ENCODE peak calls at places on chromosomes 7 and 10, in four cellular contexts. One of them, this sample, is unnamed.

GRCh38 chr7:22576941-22577927 is 77.2 kb upstream of the STEAP1B start:
- DNase-seq in astrocyte of the spinal cord: peak
- DNase-seq in tibial artery: peak
- DNase-seq in psoas muscle: no peak
- DNase-seq in this sample: peak

GRCh38 chr10:73233883-73234282 is 13.2 kb downstream of the DNAJC9 start:
- DNase-seq in psoas muscle: no peak
- DNase-seq in tibial artery: no peak
- DNase-seq in astrocyte of the spinal cord: no peak
- DNase-seq in this sample: no peak

GRCh38 chr10:15439381-15439837 is 68.3 kb upstream of the FAM171A1 start:
- DNase-seq in astrocyte of the spinal cord: peak
- DNase-seq in psoas muscle: no peak
- DNase-seq in tibial artery: no peak
- DNase-seq in this sample: no peak

GRCh38 chr7:106108988-106109387 is 3.1 kb downstream of the SYPL1 start:
- DNase-seq in astrocyte of the spinal cord: no peak
- DNase-seq in tibial artery: no peak
- DNase-seq in psoas muscle: no peak
- DNase-seq in this sample: no peak

GRCh38 chr7:51587600-51587999 is 271.0 kb upstream of the COBL start:
- DNase-seq in astrocyte of the spinal cord: no peak
- DNase-seq in tibial artery: no peak
- DNase-seq in psoas muscle: no peak
- DNase-seq in this sample: no peak

GRCh38 chr10:70053212-70053895 is 708 bp downstream of the MACROH2A2 start:
- DNase-seq in psoas muscle: no peak
- DNase-seq in tibial artery: no peak
- DNase-seq in astrocyte of the spinal cord: peak
- DNase-seq in this sample: peak

GRCh38 chr7:155357573-155358041 is 59.9 kb downstream of the INSIG1 start:
- DNase-seq in tibial artery: no peak
- DNase-seq in psoas muscle: peak
- DNase-seq in astrocyte of the spinal cord: no peak
- DNase-seq in this sample: no peak

GRCh38 chr10:119025776-119026175 is 3.7 kb upstream of the NANOS1 start:
- DNase-seq in astrocyte of the spinal cord: no peak
- DNase-seq in tibial artery: peak
- DNase-seq in psoas muscle: no peak
- DNase-seq in this sample: no peak

GRCh38 chr10:75231672-75232581 is 3.8 kb downstream of the COMTD1 start:
- DNase-seq in psoas muscle: no peak
- DNase-seq in astrocyte of the spinal cord: no peak
- DNase-seq in tibial artery: no peak
- DNase-seq in this sample: no peak

GRCh38 chr7:82816272-82816671 is 346.4 kb downstream of the PCLO start:
- DNase-seq in psoas muscle: no peak
- DNase-seq in astrocyte of the spinal cord: no peak
- DNase-seq in tibial artery: no peak
- DNase-seq in this sample: peak

GRCh38 chr7:42164946-42165345 is 72.1 kb downstream of the GLI3 start:
- DNase-seq in tibial artery: no peak
- DNase-seq in psoas muscle: no peak
- DNase-seq in astrocyte of the spinal cord: no peak
- DNase-seq in this sample: no peak

GRCh38 chr7:28181921-28182517 is 1.4 kb upstream of the JAZF1 start:
- DNase-seq in psoas muscle: no peak
- DNase-seq in tibial artery: no peak
- DNase-seq in astrocyte of the spinal cord: no peak
- DNase-seq in this sample: no peak

GRCh38 chr7:133003052-133003910 is 78.6 kb downstream of the CHCHD3 start:
- DNase-seq in astrocyte of the spinal cord: no peak
- DNase-seq in tibial artery: no peak
- DNase-seq in psoas muscle: no peak
- DNase-seq in this sample: no peak

GRCh38 chr10:132397671-132398565 is 918 bp downstream of the PWWP2B start:
- DNase-seq in astrocyte of the spinal cord: peak
- DNase-seq in tibial artery: no peak
- DNase-seq in psoas muscle: peak
- DNase-seq in this sample: peak

GRCh38 chr10:47050618-47051455 is 139.6 kb downstream of the PTPN20 start:
- DNase-seq in tibial artery: peak
- DNase-seq in psoas muscle: no peak
- DNase-seq in astrocyte of the spinal cord: no peak
- DNase-seq in this sample: no peak

DNA sequence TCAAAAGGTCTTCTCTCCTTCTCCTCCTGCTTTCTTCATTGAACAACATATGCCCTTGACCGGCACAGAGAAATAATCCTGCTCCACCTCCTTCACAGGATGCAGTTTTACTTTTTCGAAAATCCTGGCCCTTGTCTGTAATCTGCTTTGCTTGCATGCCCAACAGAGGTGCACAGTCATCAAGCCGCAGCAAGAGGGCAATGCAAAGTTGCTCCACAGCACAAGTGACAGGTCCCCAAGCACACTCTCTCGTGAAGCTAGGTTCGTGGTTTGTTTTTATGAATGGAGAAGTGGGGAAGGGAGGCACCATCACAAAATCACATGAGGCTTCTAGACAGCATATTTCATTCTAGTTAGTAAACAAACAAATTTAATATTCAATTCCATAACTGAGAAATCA is 178.9 kb downstream of the TPK1 start:
- DNase-seq in tibial artery: no peak
- DNase-seq in astrocyte of the spinal cord: no peak
- DNase-seq in psoas muscle: no peak
- DNase-seq in this sample: peak
- TF ChIP-seq CTCF in tibial artery: no peak
- TF ChIP-seq CTCF in astrocyte of the spinal cord: no peak
- TF ChIP-seq CTCF in psoas muscle: no peak
- TF ChIP-seq CTCF in this sample: no peak

GRCh38 chr10:34223658-34224057 is 591.4 kb downstream of the PARD3 start:
- DNase-seq in astrocyte of the spinal cord: no peak
- DNase-seq in tibial artery: no peak
- DNase-seq in psoas muscle: no peak
- DNase-seq in this sample: no peak
- TF ChIP-seq CTCF in astrocyte of the spinal cord: no peak
- TF ChIP-seq CTCF in tibial artery: no peak
- TF ChIP-seq CTCF in psoas muscle: no peak
- TF ChIP-seq CTCF in this sample: peak

GRCh38 chr7:149071641-149072437 is 18.7 kb downstream of the ZNF786 start:
- DNase-seq in astrocyte of the spinal cord: no peak
- DNase-seq in psoas muscle: peak
- DNase-seq in tibial artery: no peak
- DNase-seq in this sample: no peak
- TF ChIP-seq CTCF in astrocyte of the spinal cord: peak
- TF ChIP-seq CTCF in psoas muscle: no peak
- TF ChIP-seq CTCF in tibial artery: no peak
- TF ChIP-seq CTCF in this sample: peak

DNA sequence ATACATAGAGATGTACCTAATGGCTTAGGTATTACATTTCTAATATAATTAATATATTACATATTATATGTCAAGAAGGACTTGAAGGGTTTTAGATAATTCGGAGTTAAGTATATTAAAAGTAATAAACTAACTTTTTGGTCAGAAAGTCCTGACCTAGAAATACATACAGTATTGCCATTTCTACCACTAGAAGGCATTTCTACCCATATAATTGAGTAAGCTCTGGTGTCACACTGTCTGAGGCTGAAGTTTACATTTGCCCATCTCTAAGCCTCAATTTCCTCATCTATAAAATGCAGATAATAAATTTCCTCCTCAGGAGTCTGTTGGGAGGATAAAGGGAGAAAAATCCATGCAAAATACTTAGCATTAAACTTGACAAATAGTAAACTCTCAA is 7.1 kb downstream of the FKBP14 start:
- DNase-seq in astrocyte of the spinal cord: no peak
- DNase-seq in tibial artery: no peak
- DNase-seq in psoas muscle: no peak
- DNase-seq in this sample: no peak
- TF ChIP-seq CTCF in astrocyte of the spinal cord: peak
- TF ChIP-seq CTCF in tibial artery: no peak
- TF ChIP-seq CTCF in psoas muscle: no peak
- TF ChIP-seq CTCF in this sample: no peak

DNA sequence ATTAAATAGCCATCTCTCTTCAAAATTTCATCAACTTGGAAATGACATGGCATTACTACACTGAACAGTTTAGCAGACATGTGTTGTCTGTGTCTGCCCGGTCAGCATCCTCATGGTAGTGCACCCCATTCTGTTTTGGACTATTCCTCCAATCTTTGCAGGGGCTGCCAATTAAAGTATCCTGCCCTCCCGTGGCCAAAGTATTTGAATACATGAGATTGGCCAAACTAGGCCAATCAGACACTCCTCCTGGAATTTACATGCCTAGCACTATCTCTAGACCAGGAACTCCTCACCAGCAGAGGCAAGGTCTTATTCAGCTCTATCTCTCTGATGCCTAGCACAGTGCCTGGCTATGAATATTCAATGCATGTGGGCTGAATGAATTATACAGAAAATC is 4.4 kb downstream of the SHTN1 start:
- DNase-seq in tibial artery: no peak
- DNase-seq in psoas muscle: no peak
- DNase-seq in astrocyte of the spinal cord: no peak
- DNase-seq in this sample: no peak
- TF ChIP-seq CTCF in tibial artery: no peak
- TF ChIP-seq CTCF in psoas muscle: no peak
- TF ChIP-seq CTCF in astrocyte of the spinal cord: no peak
- TF ChIP-seq CTCF in this sample: no peak

DNA sequence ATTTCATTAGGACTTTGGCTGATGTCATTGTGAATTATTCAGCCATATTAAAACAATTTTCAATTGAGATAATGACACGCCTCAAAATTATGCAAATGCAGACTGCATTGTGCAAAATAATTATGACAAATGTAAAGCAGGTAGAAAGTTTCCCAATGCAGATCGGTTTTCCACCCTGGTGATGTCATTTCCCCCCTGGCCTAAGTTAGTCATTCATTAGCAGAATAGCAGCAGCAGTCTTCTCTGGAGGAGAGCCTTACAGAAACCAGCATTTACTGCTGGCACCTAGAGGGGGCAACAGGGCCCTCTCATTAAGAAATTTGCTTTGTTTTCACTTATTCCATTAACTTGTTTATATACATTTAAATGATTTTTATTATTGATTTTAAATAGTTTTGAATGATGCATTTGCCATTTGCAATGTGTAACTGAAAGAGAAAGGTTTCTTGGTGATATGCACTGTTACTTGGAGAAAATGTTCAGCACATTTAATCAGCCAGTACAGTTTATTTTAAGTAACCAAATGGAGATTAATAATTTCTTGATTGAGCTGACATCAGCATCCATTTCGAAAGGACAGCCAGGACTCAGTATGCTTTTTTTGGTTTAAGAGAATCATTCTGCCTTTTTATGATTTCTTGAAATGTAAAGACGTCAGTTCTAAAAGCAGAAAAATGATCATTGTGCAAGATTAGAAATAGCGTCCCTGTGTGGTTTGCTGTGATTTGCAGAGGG is 3.4 kb downstream of the ARID5B start:
- DNase-seq in psoas muscle: no peak
- DNase-seq in astrocyte of the spinal cord: peak
- DNase-seq in tibial artery: no peak
- DNase-seq in this sample: peak
- TF ChIP-seq CTCF in psoas muscle: peak
- TF ChIP-seq CTCF in astrocyte of the spinal cord: peak
- TF ChIP-seq CTCF in tibial artery: no peak
- TF ChIP-seq CTCF in this sample: peak

GRCh38 chr7:95874129-95874528 is 101.8 kb downstream of the DYNC1I1 start:
- DNase-seq in psoas muscle: no peak
- DNase-seq in astrocyte of the spinal cord: no peak
- DNase-seq in tibial artery: no peak
- DNase-seq in this sample: no peak

GRCh38 chr7:95867309-95867708 is 95.0 kb downstream of the DYNC1I1 start:
- DNase-seq in astrocyte of the spinal cord: no peak
- DNase-seq in psoas muscle: no peak
- DNase-seq in tibial artery: no peak
- DNase-seq in this sample: no peak

GRCh38 chr7:95874541-95875265 is 102.3 kb downstream of the DYNC1I1 start:
- DNase-seq in tibial artery: no peak
- DNase-seq in psoas muscle: no peak
- DNase-seq in astrocyte of the spinal cord: no peak
- DNase-seq in this sample: no peak

GRCh38 chr7:95871896-95872295 is 99.5 kb downstream of the DYNC1I1 start:
- DNase-seq in tibial artery: no peak
- DNase-seq in astrocyte of the spinal cord: no peak
- DNase-seq in psoas muscle: no peak
- DNase-seq in this sample: no peak

DNA sequence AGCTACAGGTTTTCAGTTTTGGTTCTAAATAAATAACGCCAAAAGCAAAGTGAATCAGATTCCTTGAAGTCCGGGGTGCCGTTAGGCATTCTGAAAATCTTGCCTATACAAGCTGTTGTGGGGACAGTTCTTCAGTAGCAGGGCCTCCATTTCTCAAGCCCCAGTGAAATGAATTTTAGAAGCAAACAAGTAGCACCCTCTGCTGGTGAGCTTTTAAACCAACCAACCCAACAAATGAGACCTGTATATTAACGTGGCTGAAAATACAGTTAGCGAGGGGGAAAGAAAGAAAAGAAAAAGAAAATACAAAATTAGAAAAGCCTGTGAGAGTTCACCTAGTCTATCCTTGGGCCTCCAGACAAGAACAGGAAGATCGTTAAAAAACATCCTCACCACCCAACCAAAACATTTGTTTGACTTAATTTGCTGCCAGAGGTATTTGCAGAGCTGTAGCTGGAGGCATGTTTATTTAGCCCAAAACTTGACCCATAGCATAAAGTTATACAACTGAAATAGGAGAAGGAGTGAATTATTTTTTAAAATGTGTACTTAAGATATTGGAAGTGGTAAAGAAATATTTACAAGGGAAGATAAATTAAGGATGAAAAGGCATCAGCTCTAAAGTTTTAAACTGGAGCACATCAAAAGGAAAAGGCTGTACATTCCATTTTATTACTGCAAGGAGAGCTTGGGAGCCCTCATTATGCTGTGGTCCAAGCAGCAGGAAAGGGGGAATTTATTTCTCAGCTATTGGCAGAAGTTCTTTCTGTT is 98.9 kb downstream of the DYNC1I1 start:
- DNase-seq in tibial artery: no peak
- DNase-seq in psoas muscle: no peak
- DNase-seq in astrocyte of the spinal cord: peak
- DNase-seq in this sample: peak
- TF ChIP-seq CTCF in tibial artery: peak
- TF ChIP-seq CTCF in psoas muscle: peak
- TF ChIP-seq CTCF in astrocyte of the spinal cord: peak
- TF ChIP-seq CTCF in this sample: peak

GRCh38 chr7:148142660-148143248 is 447.8 kb upstream of the C7orf33 start:
- DNase-seq in astrocyte of the spinal cord: peak
- DNase-seq in tibial artery: no peak
- DNase-seq in psoas muscle: no peak
- DNase-seq in this sample: peak
- TF ChIP-seq CTCF in astrocyte of the spinal cord: peak
- TF ChIP-seq CTCF in tibial artery: peak
- TF ChIP-seq CTCF in psoas muscle: peak
- TF ChIP-seq CTCF in this sample: peak